ENCODE peak calls at places on chromosome 13, in ten cellular contexts. N, L, O, U, M, F, S, X, D and A are unnamed samples.

GRCh38 chr13:99075268-99076191 is 97.7 kb upstream of the DOCK9 start:
- DNase-seq in N (no peak), L (no peak), O (no peak), U (no peak), M (no peak), F (no peak), S (no peak), X (no peak), D (no peak), A (no peak)

GRCh38 chr13:19836472-19836871 is 27.0 kb downstream of the ZMYM5 start:
- DNase-seq in N (no peak), L (no peak), O (no peak), U (no peak), M (no peak), F (no peak), S (no peak), X (no peak), D (peak), A (no peak)

GRCh38 chr13:101942038-101942437 is 459.8 kb downstream of the FGF14 start:
- DNase-seq in N (no peak), L (no peak), O (peak), U (peak), M (peak), F (peak), S (no peak), X (peak), D (peak), A (peak)

GRCh38 chr13:53368948-53369347 is 340.3 kb downstream of the OLFM4 start:
- DNase-seq in N (no peak), L (no peak), O (no peak), U (no peak), M (no peak), F (no peak), S (no peak), X (no peak), D (no peak), A (no peak)

GRCh38 chr13:76339649-76340048 is 546.6 kb downstream of the KCTD12 start:
- DNase-seq in N (no peak), L (no peak), O (no peak), U (no peak), M (no peak), F (no peak), S (no peak), X (no peak), D (no peak), A (no peak)

GRCh38 chr13:33132644-33133440 is 116.6 kb downstream of the KL start:
- DNase-seq in N (no peak), L (no peak), O (no peak), U (no peak), M (peak), F (no peak), S (no peak), X (no peak), D (no peak), A (no peak)

GRCh38 chr13:45873491-45874360 is 22.2 kb upstream of the SIAH3 start:
- DNase-seq in N (no peak), L (no peak), O (no peak), U (no peak), M (peak), F (peak), S (no peak), X (no peak), D (no peak), A (peak)

GRCh38 chr13:36766295-36766694 is 52.7 kb upstream of the RFXAP start:
- DNase-seq in N (no peak), L (no peak), O (no peak), U (no peak), M (peak), F (peak), S (no peak), X (no peak), D (peak), A (peak)

GRCh38 chr13:19607523-19608078 is 25.9 kb upstream of the MPHOSPH8 start:
- DNase-seq in N (no peak), L (no peak), O (no peak), U (no peak), M (no peak), F (no peak), S (no peak), X (no peak), D (no peak), A (no peak)

GRCh38 chr13:20391597-20392452 is 133.8 kb downstream of the CRYL1 start:
- DNase-seq in N (no peak), L (no peak), O (no peak), U (peak), M (no peak), F (peak), S (no peak), X (no peak), D (no peak), A (peak)

GRCh38 chr13:105464249-105464648 is 1071.2 kb downstream of the EFNB2 start:
- DNase-seq in N (no peak), L (no peak), O (no peak), U (no peak), M (no peak), F (no peak), S (no peak), X (no peak), D (peak), A (peak)

GRCh38 chr13:50713849-50714248 is 129.6 kb downstream of the DLEU7 start:
- DNase-seq in N (peak), L (no peak), O (peak), U (no peak), M (peak), F (no peak), S (no peak), X (no peak), D (peak), A (peak)

GRCh38 chr13:39655041-39655568 is 357 bp upstream of the COG6 start:
- DNase-seq in N (no peak), L (no peak), O (no peak), U (peak), M (no peak), F (no peak), S (no peak), X (no peak), D (no peak), A (no peak)

GRCh38 chr13:50592412-50593145 is 250.9 kb downstream of the DLEU7 start:
- DNase-seq in N (no peak), L (no peak), O (no peak), U (no peak), M (peak), F (peak), S (no peak), X (no peak), D (no peak), A (peak)

GRCh38 chr13:91719033-91719432 is 320.6 kb downstream of the GPC5 start:
- DNase-seq in N (no peak), L (no peak), O (no peak), U (no peak), M (no peak), F (no peak), S (no peak), X (no peak), D (peak), A (peak)

GRCh38 chr13:73272831-73273230 is 214.0 kb downstream of the KLF5 start:
- DNase-seq in N (no peak), L (no peak), O (no peak), U (no peak), M (no peak), F (no peak), S (no peak), X (no peak), D (no peak), A (no peak)

GRCh38 chr13:35785563-35786327 is 309.3 kb upstream of the MAB21L1 start:
- DNase-seq in N (no peak), L (no peak), O (no peak), U (peak), M (no peak), F (no peak), S (no peak), X (no peak), D (no peak), A (no peak)

GRCh38 chr13:99993660-99994455 is 12.3 kb downstream of the ZIC2 start:
- DNase-seq in N (no peak), L (no peak), O (no peak), U (no peak), M (no peak), F (no peak), S (no peak), X (no peak), D (no peak), A (no peak)

GRCh38 chr13:99759163-99759552 is 212.4 kb downstream of the ZIC5 start:
- DNase-seq in N (no peak), L (no peak), O (no peak), U (no peak), M (no peak), F (no peak), S (no peak), X (no peak), D (no peak), A (no peak)

GRCh38 chr13:65378943-65379519 is 1851.1 kb downstream of the PCDH9 start:
- DNase-seq in N (no peak), L (no peak), O (no peak), U (no peak), M (peak), F (peak), S (no peak), X (no peak), D (no peak), A (peak)

DNA sequence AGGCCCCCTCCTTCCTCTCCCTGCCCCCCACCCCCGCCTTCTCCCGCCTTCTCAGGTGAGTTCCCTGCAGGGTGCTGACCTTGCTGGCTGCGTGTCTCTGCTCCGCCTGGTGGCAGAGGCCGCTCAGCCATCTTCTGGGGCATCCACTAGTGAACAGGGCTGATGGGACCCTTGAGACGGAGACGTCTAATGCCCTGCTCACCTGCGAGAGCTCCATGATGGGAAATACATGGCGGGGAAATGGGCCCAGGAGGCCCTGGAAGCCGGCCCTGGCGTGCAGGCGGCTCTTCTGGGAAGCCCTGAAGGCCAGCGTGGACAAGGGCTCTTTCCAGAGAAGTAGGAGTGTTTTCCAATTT is 15.2 kb upstream of the F7 start:
- DNase-seq in N (no peak), L (no peak), O (no peak), U (no peak), M (no peak), F (no peak), S (peak), X (no peak), D (no peak), A (no peak)
- TF ChIP-seq CTCF in N (no peak), L (no peak), O (no peak), U (no peak), M (no peak), F (no peak), S (no peak), X (no peak), D (no peak), A (no peak)

DNA sequence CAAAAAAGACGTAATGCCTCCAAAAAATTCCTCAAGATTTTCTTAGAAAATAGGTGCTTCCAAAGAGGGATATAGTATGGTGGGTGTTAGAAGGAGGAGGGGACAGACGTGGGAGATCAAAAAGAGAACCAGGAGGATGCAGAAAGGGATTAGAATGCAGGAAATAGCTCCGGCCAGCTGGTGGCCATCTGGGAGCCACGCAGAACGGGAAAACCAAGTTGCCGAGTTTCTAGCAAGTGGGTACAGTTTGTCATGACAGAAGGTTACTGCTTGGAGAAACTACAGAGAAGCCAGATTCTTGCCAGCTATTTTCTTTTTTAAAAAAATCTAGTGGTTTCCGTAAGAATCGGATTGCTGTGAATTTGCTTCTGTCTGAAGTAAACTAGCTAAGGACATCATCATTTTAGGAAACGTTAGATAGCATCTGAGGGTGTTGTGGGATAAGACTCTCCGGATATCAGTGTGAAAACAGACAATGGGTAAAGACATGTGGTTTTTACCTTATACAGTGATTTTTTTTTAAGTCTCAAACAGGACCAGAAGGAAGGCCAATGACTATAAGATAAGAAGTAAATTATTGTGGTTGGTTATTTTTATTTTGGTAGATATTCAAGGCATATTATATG is 104.9 kb downstream of the HSPH1 start:
- DNase-seq in N (no peak), L (no peak), O (no peak), U (peak), M (peak), F (no peak), S (no peak), X (no peak), D (no peak), A (no peak)
- TF ChIP-seq CTCF in N (peak), L (no peak), O (no peak), U (no peak), M (peak), F (no peak), S (no peak), X (no peak), D (peak), A (no peak)

GRCh38 chr13:49214917-49215376 is 5.2 kb upstream of the MLNR start:
- DNase-seq in N (no peak), L (no peak), O (peak), U (no peak), M (no peak), F (no peak), S (no peak), X (peak), D (no peak), A (no peak)
- TF ChIP-seq CTCF in N (no peak), L (no peak), O (no peak), U (no peak), M (no peak), F (no peak), S (no peak), X (no peak), D (peak), A (peak)

GRCh38 chr13:79341202-79341601 is 64.9 kb downstream of the RBM26 start:
- DNase-seq in N (no peak), L (no peak), O (no peak), U (no peak), M (no peak), F (no peak), S (no peak), X (no peak), D (no peak), A (no peak)

GRCh38 chr13:79346300-79346914 is 59.6 kb downstream of the RBM26 start:
- DNase-seq in N (no peak), L (no peak), O (no peak), U (no peak), M (peak), F (no peak), S (no peak), X (no peak), D (no peak), A (no peak)

GRCh38 chr13:79338343-79338742 is 67.7 kb downstream of the RBM26 start:
- DNase-seq in N (no peak), L (no peak), O (no peak), U (no peak), M (no peak), F (no peak), S (no peak), X (no peak), D (no peak), A (no peak)

GRCh38 chr13:79336971-79337370 is 69.1 kb downstream of the RBM26 start:
- DNase-seq in N (no peak), L (no peak), O (no peak), U (no peak), M (no peak), F (no peak), S (peak), X (peak), D (no peak), A (no peak)

DNA sequence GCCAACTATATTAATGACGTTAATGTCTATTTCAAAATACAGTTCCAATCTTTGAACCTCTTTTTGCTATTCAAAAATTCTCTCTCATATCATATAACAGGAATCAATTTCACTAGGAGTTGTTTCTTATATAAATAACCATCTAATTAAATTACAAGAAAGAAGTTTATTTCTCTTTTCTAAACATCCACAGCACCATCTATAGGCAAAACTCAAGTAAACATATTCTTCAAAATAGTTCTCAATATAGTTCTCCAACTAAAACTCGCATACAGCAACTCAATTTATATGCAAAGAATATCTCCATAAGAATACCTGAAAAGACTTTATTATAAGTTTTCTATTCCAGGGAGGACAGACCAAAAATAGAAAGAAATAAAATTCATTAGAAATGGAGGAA is 65.6 kb downstream of the RBM26 start:
- DNase-seq in N (no peak), L (no peak), O (no peak), U (no peak), M (no peak), F (no peak), S (no peak), X (no peak), D (no peak), A (no peak)
- TF ChIP-seq CTCF in N (no peak), L (no peak), O (no peak), U (no peak), M (no peak), F (no peak), S (no peak), X (no peak), D (no peak), A (peak)

DNA sequence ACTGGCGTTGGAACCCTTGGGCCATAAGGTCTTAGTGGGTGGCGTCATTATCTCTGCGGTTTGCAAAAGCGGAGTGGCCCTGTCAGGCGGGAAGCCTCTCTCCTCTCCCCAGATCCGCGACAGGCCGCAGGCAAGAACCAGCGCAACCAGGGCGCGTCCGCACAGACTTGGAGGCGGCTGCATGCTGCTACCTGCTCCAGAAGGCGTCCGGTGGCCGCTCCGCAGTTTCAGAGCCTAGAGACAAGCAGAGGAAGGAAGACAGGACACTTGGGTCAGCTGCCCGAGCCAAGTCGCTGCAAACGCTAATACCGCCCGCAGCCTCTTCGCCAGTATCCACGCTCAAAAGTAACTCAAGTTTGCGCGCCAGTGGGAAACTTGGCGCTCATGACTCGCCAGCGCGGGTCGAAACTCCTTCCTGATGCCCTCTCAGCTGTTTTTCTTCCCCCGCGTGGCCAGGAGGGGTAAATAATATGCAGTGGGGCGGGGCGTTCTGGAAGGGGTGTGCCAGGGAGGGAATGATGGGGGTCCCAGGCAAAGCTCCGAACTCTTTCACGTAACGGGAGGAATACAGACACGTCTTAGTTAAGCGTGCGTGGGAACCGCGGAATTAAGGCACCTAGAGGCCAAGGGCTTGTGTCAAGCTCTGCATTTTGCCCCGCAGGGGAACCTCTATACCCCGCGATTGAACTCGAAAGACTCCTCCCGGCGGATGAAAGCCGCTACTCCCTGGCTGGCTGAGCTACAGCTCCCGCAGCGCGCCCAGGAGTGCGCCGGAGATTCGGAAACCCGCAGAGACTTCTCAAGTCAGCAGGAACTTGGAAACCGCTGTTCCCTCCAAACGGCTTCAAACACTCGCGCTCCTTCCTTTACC is at the start of gene EDNRB:
- DNase-seq in N (no peak), L (no peak), O (peak), U (peak), M (peak), F (peak), S (peak), X (peak), D (peak), A (peak)
- TF ChIP-seq CTCF in N (peak), L (no peak), O (no peak), U (peak), M (peak), F (no peak), S (no peak), X (no peak), D (peak), A (no peak)

GRCh38 chr13:93951153-93951552 is 528.3 kb downstream of the DCT start:
- DNase-seq in N (no peak), L (no peak), O (no peak), U (no peak), M (peak), F (no peak), S (no peak), X (no peak), D (no peak), A (no peak)
- TF ChIP-seq CTCF in N (peak), L (no peak), O (no peak), U (peak), M (peak), F (no peak), S (peak), X (no peak), D (peak), A (no peak)

GRCh38 chr13:68234278-68234677 is 1004.1 kb upstream of the PCDH9 start:
- DNase-seq in N (no peak), L (no peak), O (no peak), U (peak), M (no peak), F (peak), S (no peak), X (no peak), D (peak), A (peak)
- TF ChIP-seq CTCF in N (peak), L (no peak), O (no peak), U (peak), M (no peak), F (no peak), S (no peak), X (no peak), D (peak), A (no peak)

GRCh38 chr13:43493496-43494000 is 293.2 kb downstream of the ENOX1 start:
- DNase-seq in N (no peak), L (no peak), O (no peak), U (no peak), M (no peak), F (no peak), S (no peak), X (no peak), D (no peak), A (no peak)

GRCh38 chr13:43494206-43494605 is 292.6 kb downstream of the ENOX1 start:
- DNase-seq in N (no peak), L (no peak), O (no peak), U (no peak), M (no peak), F (no peak), S (no peak), X (no peak), D (no peak), A (no peak)

GRCh38 chr13:43492281-43492680 is 294.5 kb downstream of the ENOX1 start:
- DNase-seq in N (no peak), L (no peak), O (no peak), U (no peak), M (no peak), F (no peak), S (no peak), X (no peak), D (no peak), A (no peak)

GRCh38 chr13:43495732-43496131 is 291.0 kb downstream of the ENOX1 start:
- DNase-seq in N (no peak), L (no peak), O (no peak), U (no peak), M (no peak), F (no peak), S (no peak), X (no peak), D (no peak), A (no peak)

DNA sequence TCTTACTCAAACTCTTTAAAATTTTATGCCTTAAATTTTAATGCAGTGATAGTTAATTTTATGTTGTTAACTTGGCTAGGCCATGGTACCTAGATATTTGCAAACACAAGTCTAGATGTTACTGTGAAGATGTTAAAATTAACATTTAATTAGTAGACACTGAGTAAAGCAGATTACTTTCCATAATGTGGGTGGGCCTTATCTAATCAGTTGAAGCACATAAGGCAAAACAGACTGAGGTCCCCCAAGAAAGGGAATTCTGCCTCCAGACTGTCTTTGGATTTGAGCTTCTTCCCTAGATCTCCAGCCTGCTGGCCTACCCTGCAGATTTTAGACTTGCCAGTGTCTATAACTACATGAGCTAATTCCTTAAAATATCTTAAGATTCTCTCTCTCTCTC is 294.0 kb downstream of the ENOX1 start:
- DNase-seq in N (no peak), L (no peak), O (no peak), U (no peak), M (no peak), F (no peak), S (no peak), X (no peak), D (no peak), A (no peak)
- TF ChIP-seq CTCF in N (no peak), L (no peak), O (no peak), U (no peak), M (no peak), F (no peak), S (no peak), X (no peak), D (no peak), A (no peak)